ENCODE peak calls at places on chromosomes 1 and 21, in six cellular contexts. Q is cardiac muscle cell; B is heart right ventricle; V is HAP-1; F is A673; K is naive thymus-derived CD4-positive, alpha-beta T cell. O is an unnamed sample. For H3K36me3, the result is how much of the 10 kb centered on the place peaks cover.

GRCh38 chr1:164651378-164651951 is 92.5 kb downstream of the PBX1 start:
- DNase-seq in B (no peak), Q (no peak), V (peak), K (no peak), F (no peak), O (no peak)

GRCh38 chr1:28415246-28415645 is 45.7 kb downstream of the PHACTR4 start:
- DNase-seq in F (peak), Q (no peak), V (no peak), B (no peak), K (no peak), O (no peak)

GRCh38 chr1:57550092-57550491 is 126.2 kb upstream of the DAB1 start:
- DNase-seq in F (peak), Q (no peak), V (no peak), B (no peak), K (no peak), O (no peak)

GRCh38 chr1:29129916-29130315 is 6.2 kb upstream of the TMEM200B start:
- DNase-seq in B (no peak), F (no peak), Q (no peak), V (no peak), K (no peak), O (no peak)

GRCh38 chr1:161200992-161201827 is 957 bp upstream of the NDUFS2 start:
- DNase-seq in V (peak), K (no peak), B (peak), F (no peak), Q (peak), O (no peak)

GRCh38 chr1:161088587-161089110 is 709 bp downstream of the NECTIN4 start:
- DNase-seq in B (no peak), F (no peak), K (no peak), Q (no peak), V (no peak), O (no peak)

GRCh38 chr1:153352523-153352922 is 3.9 kb upstream of the PGLYRP4 start:
- DNase-seq in K (peak), F (peak), V (peak), Q (peak), B (peak), O (peak)

GRCh38 chr1:46160212-46160611 is 14.7 kb upstream of the TSPAN1 start:
- DNase-seq in F (no peak), Q (no peak), B (no peak), V (no peak), K (no peak), O (no peak)

GRCh38 chr1:165161130-165161529 is 195.4 kb downstream of the LMX1A start:
- DNase-seq in V (no peak), B (no peak), Q (peak), K (no peak), F (no peak), O (no peak)

GRCh38 chr1:61434276-61434675 is 290.7 kb downstream of the TM2D1 start:
- DNase-seq in V (no peak), F (no peak), Q (no peak), B (no peak), K (no peak), O (no peak)

GRCh38 chr1:41138549-41138948 is 103.6 kb downstream of the SCMH1 start:
- DNase-seq in K (no peak), B (no peak), Q (no peak), F (no peak), V (no peak), O (no peak)

GRCh38 chr1:21174638-21175323 is 1.9 kb downstream of the EIF4G3 start:
- DNase-seq in F (no peak), Q (peak), V (no peak), B (no peak), K (no peak), O (no peak)

GRCh38 chr1:212062832-212063438 is 27.4 kb downstream of the DTL start:
- DNase-seq in B (no peak), Q (peak), F (peak), V (no peak), K (peak), O (peak)
- H3K36me3 ChIP-seq in B (under half), Q (under half), F (half or more), V (under half), K (under half), O (half or more)

GRCh38 chr1:228397966-228398365 is 8.7 kb downstream of the TRIM11 start:
- DNase-seq in V (no peak), B (no peak), K (no peak), F (no peak), Q (no peak), O (no peak)

GRCh38 chr1:228398741-228399461 is 7.7 kb downstream of the TRIM11 start:
- DNase-seq in Q (no peak), F (no peak), K (no peak), V (no peak), B (no peak), O (no peak)

GRCh38 chr1:228400692-228401454 is 5.8 kb downstream of the TRIM11 start:
- DNase-seq in F (no peak), Q (no peak), K (no peak), B (no peak), V (no peak), O (no peak)

GRCh38 chr1:228400237-228400651 is 6.4 kb downstream of the TRIM11 start:
- DNase-seq in K (no peak), F (no peak), V (no peak), Q (no peak), B (no peak), O (no peak)

GRCh38 chr1:228399531-228400236 is 7.0 kb downstream of the TRIM11 start:
- DNase-seq in Q (no peak), K (no peak), B (no peak), V (no peak), F (no peak), O (no peak)
- H3K36me3 ChIP-seq in Q (under half), K (half or more), B (half or more), V (half or more), F (half or more), O (half or more)

GRCh38 chr1:32334274-32334861 is 1.7 kb downstream of the MARCKSL1 start:
- DNase-seq in V (peak), B (no peak), Q (no peak), K (no peak), F (peak), O (peak)

GRCh38 chr1:32333251-32333963 is 2.6 kb downstream of the MARCKSL1 start:
- DNase-seq in F (no peak), Q (no peak), K (no peak), V (no peak), B (no peak), O (peak)

GRCh38 chr1:32330558-32331127 is 5.4 kb downstream of the MARCKSL1 start:
- DNase-seq in K (no peak), F (no peak), B (no peak), V (no peak), Q (no peak), O (no peak)

GRCh38 chr1:32331549-32331948 is 4.5 kb downstream of the MARCKSL1 start:
- DNase-seq in V (no peak), F (no peak), Q (no peak), B (no peak), K (no peak), O (no peak)

DNA sequence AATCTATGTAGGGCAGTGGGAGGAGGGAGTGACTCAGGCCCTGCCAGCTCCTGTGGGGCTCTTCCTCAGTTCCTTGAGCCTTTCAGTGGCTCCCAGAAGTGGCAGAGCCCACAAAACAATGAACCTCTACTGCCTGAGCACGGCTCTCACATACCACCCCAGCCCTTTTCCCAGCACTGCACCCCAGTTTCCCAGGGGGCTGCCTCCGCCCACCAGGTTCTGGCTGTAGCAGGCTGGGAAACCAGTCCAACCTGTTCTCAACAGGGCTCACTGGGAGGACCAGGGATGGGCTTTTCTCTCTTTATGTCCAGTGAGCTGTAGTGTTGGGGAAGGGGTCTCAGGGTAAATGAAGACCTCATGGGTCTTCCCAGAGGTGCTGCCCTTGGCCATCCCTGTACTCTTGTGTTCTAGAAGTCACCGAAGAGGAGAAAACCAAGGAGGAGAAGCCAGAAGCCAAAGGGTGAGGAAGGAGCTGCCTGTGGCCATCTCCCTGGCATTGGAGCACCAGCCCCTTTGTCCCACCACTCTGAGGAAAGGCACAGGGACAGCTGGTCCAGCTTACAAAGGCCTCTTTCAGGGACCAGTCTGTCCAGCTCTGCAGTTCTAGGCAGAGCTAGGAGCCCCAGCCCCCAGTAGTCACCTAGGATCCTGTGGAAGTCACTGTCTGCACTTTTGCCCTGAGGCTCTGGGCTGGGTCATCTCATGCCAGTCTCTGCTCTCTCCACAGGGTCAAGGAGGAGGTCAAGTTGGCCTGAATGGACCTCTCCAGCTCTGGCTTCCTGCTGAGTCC is 3.5 kb downstream of the MARCKSL1 start:
- DNase-seq in V (no peak), Q (no peak), K (no peak), B (no peak), F (no peak), O (no peak)
- H3K36me3 ChIP-seq in V (half or more), Q (under half), K (half or more), B (half or more), F (half or more), O (half or more)

DNA sequence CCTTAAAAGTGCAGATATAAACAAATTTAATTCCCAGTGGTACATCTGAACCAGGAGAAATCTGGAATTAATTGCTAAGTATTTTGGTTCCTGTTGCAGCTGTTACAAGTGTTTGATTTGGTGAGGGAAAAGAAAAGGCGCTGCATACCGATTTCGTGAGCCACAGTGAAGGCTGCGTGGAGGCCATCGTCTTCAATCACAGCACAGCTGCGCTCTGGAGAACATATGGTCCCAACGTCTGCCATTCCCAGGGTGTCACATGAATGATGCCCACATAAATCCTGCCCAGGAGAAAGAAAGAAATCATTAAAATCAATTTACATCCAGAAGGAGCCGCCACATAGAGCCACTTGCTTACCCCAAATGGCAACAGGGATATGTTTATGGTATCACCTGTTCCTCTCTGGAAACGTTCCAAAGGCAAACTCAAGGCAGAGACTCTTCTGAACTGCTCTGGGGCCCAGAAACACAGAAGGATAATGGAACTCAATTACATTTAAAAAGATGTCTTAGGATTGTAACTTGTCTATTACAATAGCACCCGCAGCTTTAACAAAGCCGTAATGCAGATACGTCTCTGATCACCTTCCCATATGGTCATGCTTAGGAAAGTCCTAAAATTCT is 12.2 kb downstream of the ADAMTS5 start:
- DNase-seq in V (peak), B (no peak), Q (no peak), K (no peak), F (no peak), O (no peak)
- H3K36me3 ChIP-seq in V (under half), B (under half), Q (under half), K (under half), F (under half), O (under half)

GRCh38 chr1:37851782-37852210 is 7.6 kb downstream of the MTF1 start:
- DNase-seq in Q (peak), F (no peak), V (no peak), B (no peak), K (peak), O (peak)
- H3K36me3 ChIP-seq in Q (under half), F (under half), V (under half), B (under half), K (under half), O (half or more)

O was measured in OCI-LY7.